ENCODE peak calls at places on chromosome 7, in eight cellular contexts. U is A549, T is erythroblast, H is H54, B is sigmoid colon, I is spleen, V is lower leg skin, C is GM12892. F is an unnamed sample.

GRCh38 chr7:88233828-88234227 is 14.0 kb upstream of the SRI start:
- DNase-seq in U (peak), T (peak), H (no peak), B (no peak), I (no peak), V (no peak), C (no peak), F (no peak)

GRCh38 chr7:56046728-56047445 is 4.4 kb downstream of the PSPH start:
- DNase-seq in U (peak), T (no peak), H (no peak), B (no peak), I (no peak), V (no peak), C (no peak), F (peak)

GRCh38 chr7:32043688-32044087 is 26.5 kb downstream of the PDE1C start:
- DNase-seq in U (peak), T (no peak), H (no peak), B (no peak), I (no peak), V (no peak), C (no peak), F (no peak)

GRCh38 chr7:50921114-50921513 is 138.4 kb upstream of the GRB10 start:
- DNase-seq in U (no peak), T (no peak), H (no peak), B (no peak), I (no peak), V (no peak), C (no peak), F (no peak)

GRCh38 chr7:10121641-10122040 is 852.0 kb upstream of the PHF14 start:
- DNase-seq in U (no peak), T (no peak), H (no peak), B (no peak), I (no peak), V (no peak), C (no peak), F (peak)

GRCh38 chr7:41169307-41169706 is 533.6 kb downstream of the INHBA start:
- DNase-seq in U (no peak), T (no peak), H (no peak), B (no peak), I (no peak), V (no peak), C (no peak), F (peak)

GRCh38 chr7:112938895-112939588 is 147.6 kb downstream of the GPR85 start:
- DNase-seq in U (no peak), T (peak), H (peak), B (peak), I (peak), V (peak), C (peak), F (peak)

GRCh38 chr7:143362126-143362961 is at the start of gene FAM131B:
- DNase-seq in U (no peak), T (no peak), H (no peak), B (peak), I (no peak), V (no peak), C (peak), F (no peak)

GRCh38 chr7:73903321-73904218 is 42.6 kb downstream of the TMEM270 start:
- DNase-seq in U (no peak), T (no peak), H (no peak), B (peak), I (peak), V (no peak), C (no peak), F (no peak)

GRCh38 chr7:15594461-15594860 is 32.6 kb upstream of the AGMO start:
- DNase-seq in U (no peak), T (no peak), H (no peak), B (no peak), I (no peak), V (no peak), C (no peak), F (no peak)

GRCh38 chr7:129434846-129435318 is 650 bp downstream of the STRIP2 start:
- DNase-seq in U (no peak), T (peak), H (no peak), B (no peak), I (peak), V (no peak), C (peak), F (peak)

GRCh38 chr7:21767300-21767900 is 178.3 kb downstream of the CDCA7L start:
- DNase-seq in U (peak), T (peak), H (peak), B (no peak), I (no peak), V (peak), C (no peak), F (peak)

GRCh38 chr7:142053988-142054387 is 57.5 kb upstream of the MGAM2 start:
- DNase-seq in U (no peak), T (no peak), H (no peak), B (no peak), I (no peak), V (no peak), C (no peak), F (no peak)

GRCh38 chr7:115096262-115096661 is 174.4 kb downstream of the MDFIC start:
- DNase-seq in U (no peak), T (no peak), H (no peak), B (no peak), I (no peak), V (no peak), C (no peak), F (no peak)

GRCh38 chr7:20439384-20439783 is 108.7 kb downstream of the ITGB8 start:
- DNase-seq in U (no peak), T (no peak), H (no peak), B (no peak), I (no peak), V (no peak), C (no peak), F (no peak)

GRCh38 chr7:124945680-124946079 is 16.1 kb upstream of the POT1 start:
- DNase-seq in U (no peak), T (no peak), H (no peak), B (no peak), I (no peak), V (no peak), C (no peak), F (no peak)

GRCh38 chr7:133629696-133630095 is 376.8 kb downstream of the EXOC4 start:
- DNase-seq in U (no peak), T (no peak), H (no peak), B (no peak), I (no peak), V (no peak), C (no peak), F (no peak)

GRCh38 chr7:50791921-50792341 is 9.2 kb upstream of the GRB10 start:
- DNase-seq in U (peak), T (peak), H (peak), B (no peak), I (no peak), V (no peak), C (no peak), F (peak)

GRCh38 chr7:108135446-108136190 is 5.5 kb upstream of the LAMB4 start:
- DNase-seq in U (no peak), T (no peak), H (no peak), B (no peak), I (peak), V (no peak), C (peak), F (no peak)

GRCh38 chr7:151761256-151761655 is 115.7 kb downstream of the PRKAG2 start:
- DNase-seq in U (no peak), T (no peak), H (no peak), B (no peak), I (no peak), V (no peak), C (no peak), F (no peak)

GRCh38 chr7:11533229-11533820 is 298.7 kb downstream of the THSD7A start:
- DNase-seq in U (no peak), T (no peak), H (no peak), B (no peak), I (no peak), V (no peak), C (no peak), F (peak)

GRCh38 chr7:19024261-19024660 is 93.2 kb downstream of the TWIST1 start:
- DNase-seq in U (no peak), T (no peak), H (peak), B (no peak), I (no peak), V (no peak), C (no peak), F (no peak)

GRCh38 chr7:11428877-11429617 is 403.0 kb downstream of the THSD7A start:
- DNase-seq in U (no peak), T (no peak), H (no peak), B (no peak), I (no peak), V (no peak), C (no peak), F (no peak)

DNA sequence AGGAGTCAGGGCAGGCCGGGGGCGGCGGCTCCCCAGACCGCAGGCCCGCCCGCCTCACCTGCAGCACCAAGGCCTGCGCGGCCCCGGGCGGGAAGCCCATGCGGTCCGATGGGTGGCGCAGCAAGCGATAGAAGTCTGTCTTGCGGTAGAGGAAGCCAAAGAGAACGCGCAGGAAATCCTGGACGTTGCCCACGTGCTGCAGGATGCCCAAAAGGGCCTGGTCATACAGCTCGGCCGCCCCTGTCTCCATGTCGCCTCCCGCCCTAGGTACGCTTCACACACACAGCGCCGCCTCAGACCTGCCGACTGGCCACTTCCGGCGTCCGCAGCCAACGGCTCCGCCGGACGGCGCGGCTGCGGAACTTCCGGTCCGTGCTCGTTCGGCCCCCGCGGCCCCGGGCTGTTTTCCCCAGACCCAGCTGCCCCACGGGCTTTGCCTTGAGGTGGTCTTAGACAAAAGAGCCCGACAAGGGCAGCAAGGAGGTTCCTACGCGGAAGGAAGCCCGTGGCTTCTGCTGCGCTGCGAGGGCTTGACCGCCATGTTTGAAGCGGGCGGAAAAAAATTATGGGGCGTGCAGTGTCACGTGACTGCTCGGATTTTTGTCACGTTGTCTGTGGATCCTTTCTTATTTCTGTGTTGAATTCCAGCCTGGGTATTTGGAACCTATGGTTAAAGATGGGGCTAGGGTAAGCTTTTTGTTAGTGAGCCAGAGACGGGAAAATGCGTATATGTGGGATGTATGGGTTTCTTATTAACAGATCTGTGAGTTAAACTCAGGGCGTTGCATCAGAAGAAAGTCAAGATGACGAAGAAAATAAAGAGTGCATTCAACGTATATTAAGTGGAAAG is at the start of gene NUDCD3:
- DNase-seq in U (peak), T (peak), H (peak), B (peak), I (peak), V (peak), C (peak), F (peak)
- TF ChIP-seq POLR2A in U (peak), T (peak), H (peak), B (no peak), I (peak), V (no peak), C (peak), F (peak)

GRCh38 chr7:17516768-17517167 is 218.3 kb downstream of the AHR start:
- DNase-seq in U (no peak), T (no peak), H (no peak), B (no peak), I (no peak), V (no peak), C (no peak), F (no peak)

GRCh38 chr7:17523813-17524741 is 225.6 kb downstream of the AHR start:
- DNase-seq in U (peak), T (no peak), H (no peak), B (no peak), I (no peak), V (peak), C (no peak), F (no peak)

GRCh38 chr7:17520941-17521340 is 222.5 kb downstream of the AHR start:
- DNase-seq in U (no peak), T (no peak), H (no peak), B (no peak), I (no peak), V (no peak), C (no peak), F (no peak)

GRCh38 chr7:17524746-17525145 is 226.3 kb downstream of the AHR start:
- DNase-seq in U (no peak), T (no peak), H (no peak), B (no peak), I (no peak), V (no peak), C (no peak), F (no peak)

GRCh38 chr7:17521437-17521836 is 223.0 kb downstream of the AHR start:
- DNase-seq in U (no peak), T (no peak), H (peak), B (no peak), I (no peak), V (no peak), C (no peak), F (peak)
- TF ChIP-seq POLR2A in U (no peak), T (no peak), H (no peak), B (no peak), I (no peak), V (no peak), C (no peak), F (peak)

GRCh38 chr7:150686030-150686626 is 622 bp downstream of the GIMAP2 start:
- DNase-seq in U (no peak), T (no peak), H (no peak), B (no peak), I (no peak), V (no peak), C (no peak), F (peak)
- TF ChIP-seq POLR2A in U (no peak), T (no peak), H (no peak), B (no peak), I (no peak), V (no peak), C (peak), F (no peak)

GRCh38 chr7:134993877-134994456 is 7.7 kb downstream of the AGBL3 start:
- DNase-seq in U (no peak), T (no peak), H (no peak), B (no peak), I (no peak), V (no peak), C (no peak), F (no peak)
- TF ChIP-seq POLR2A in U (no peak), T (no peak), H (no peak), B (no peak), I (no peak), V (no peak), C (no peak), F (no peak)

DNA sequence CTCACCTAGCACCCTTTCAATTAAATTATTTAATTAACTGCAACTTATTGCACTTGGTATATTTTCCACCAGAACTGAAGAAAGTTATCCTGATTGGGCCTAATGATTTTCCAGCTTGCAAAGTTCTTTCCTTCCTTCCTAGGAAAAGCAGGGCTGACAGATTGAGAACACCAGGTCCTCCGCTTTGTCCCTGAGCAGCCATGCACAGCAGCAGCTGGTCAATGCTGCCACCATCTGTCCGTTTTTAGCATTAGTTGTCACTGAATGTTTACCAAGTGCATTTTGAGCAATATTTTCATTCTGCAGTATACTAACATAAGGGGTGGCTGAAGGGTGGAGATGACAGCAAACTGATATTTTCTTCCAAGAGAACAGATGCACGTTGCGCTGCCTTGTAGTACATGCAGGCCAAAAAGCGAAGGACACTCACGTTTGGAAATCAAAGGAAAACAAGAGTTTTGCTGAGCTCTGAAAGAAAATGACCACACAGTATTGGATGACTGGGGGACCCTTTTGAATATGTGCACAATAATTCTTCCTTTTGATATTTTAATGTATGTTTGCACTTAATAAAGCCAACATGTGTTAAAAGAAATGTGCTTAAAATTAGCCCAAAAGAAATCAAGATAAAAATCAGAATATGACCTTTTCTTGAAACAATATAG is 248.8 kb upstream of the PTN start:
- DNase-seq in U (peak), T (peak), H (peak), B (peak), I (no peak), V (peak), C (no peak), F (peak)
- TF ChIP-seq POLR2A in U (no peak), T (no peak), H (no peak), B (no peak), I (no peak), V (no peak), C (no peak), F (no peak)

GRCh38 chr7:5143935-5144903 is 45.8 kb upstream of the WIPI2 start:
- DNase-seq in U (no peak), T (peak), H (no peak), B (no peak), I (peak), V (no peak), C (peak), F (no peak)
- TF ChIP-seq POLR2A in U (no peak), T (no peak), H (no peak), B (no peak), I (no peak), V (no peak), C (no peak), F (no peak)

GRCh38 chr7:2555121-2556052 is at the start of gene BRAT1:
- DNase-seq in U (peak), T (peak), H (peak), B (peak), I (peak), V (peak), C (peak), F (peak)
- TF ChIP-seq POLR2A in U (peak), T (peak), H (peak), B (peak), I (peak), V (peak), C (peak), F (peak)